ENCODE peak calls at places on chromosomes 3 and 15, in seven cellular contexts. T, A, K, Y, S, Z and F are unnamed samples.

GRCh38 chr3:194808709-194809108 is 123.0 kb downstream of the FAM43A start:
- DNase-seq in T (no peak), A (no peak), K (no peak), Y (no peak), S (peak), Z (no peak), F (no peak)

GRCh38 chr3:123629747-123630047 is 44.8 kb upstream of the HACD2 start:
- DNase-seq in T (no peak), A (no peak), K (no peak), Y (no peak), S (no peak), Z (no peak), F (no peak)

GRCh38 chr3:107956991-107957467 is 133.8 kb downstream of the CD47 start:
- DNase-seq in T (peak), A (no peak), K (peak), Y (no peak), S (peak), Z (no peak), F (no peak)

GRCh38 chr3:14413381-14414071 is 11.1 kb downstream of the SLC6A6 start:
- DNase-seq in T (peak), A (no peak), K (no peak), Y (no peak), S (peak), Z (peak), F (no peak)

GRCh38 chr15:84919268-84919667 is 34.8 kb downstream of the SLC28A1 start:
- DNase-seq in T (no peak), A (no peak), K (no peak), Y (no peak), S (no peak), Z (no peak), F (no peak)

GRCh38 chr15:90131848-90132247 is 29.6 kb upstream of the IDH2 start:
- DNase-seq in T (no peak), A (no peak), K (no peak), Y (no peak), S (no peak), Z (no peak), F (no peak)

GRCh38 chr15:72231847-72232461 is 964 bp upstream of the PKM start:
- DNase-seq in T (no peak), A (peak), K (peak), Y (no peak), S (peak), Z (peak), F (peak)

GRCh38 chr15:101322016-101322695 is 27.1 kb upstream of the SNRPA1 start:
- DNase-seq in T (no peak), A (no peak), K (peak), Y (no peak), S (no peak), Z (no peak), F (no peak)

GRCh38 chr3:23117856-23118255 is 85.3 kb upstream of the UBE2E2 start:
- DNase-seq in T (no peak), A (no peak), K (no peak), Y (no peak), S (no peak), Z (no peak), F (no peak)

GRCh38 chr15:91970142-91970541 is 116.6 kb downstream of the SLCO3A1 start:
- DNase-seq in T (no peak), A (peak), K (peak), Y (no peak), S (no peak), Z (no peak), F (no peak)

GRCh38 chr3:114213262-114213668 is 24.1 kb downstream of the ZNF80 start:
- DNase-seq in T (no peak), A (no peak), K (no peak), Y (no peak), S (peak), Z (no peak), F (peak)

GRCh38 chr3:68740087-68740486 is 192.3 kb downstream of the TAFA4 start:
- DNase-seq in T (no peak), A (no peak), K (no peak), Y (no peak), S (no peak), Z (no peak), F (no peak)

GRCh38 chr15:52227456-52227855 is 36.3 kb upstream of the GNB5 start:
- DNase-seq in T (no peak), A (peak), K (peak), Y (peak), S (peak), Z (peak), F (peak)

GRCh38 chr3:41234823-41235722 is 35.8 kb downstream of the CTNNB1 start:
- DNase-seq in T (no peak), A (peak), K (no peak), Y (no peak), S (peak), Z (no peak), F (peak)

GRCh38 chr15:89912674-89913396 is at the start of gene ARPIN:
- DNase-seq in T (peak), A (no peak), K (peak), Y (no peak), S (peak), Z (no peak), F (no peak)

GRCh38 chr3:43159496-43160255 is 53.8 kb upstream of the POMGNT2 start:
- DNase-seq in T (no peak), A (no peak), K (no peak), Y (no peak), S (no peak), Z (no peak), F (no peak)

GRCh38 chr3:150920236-150920635 is 15.0 kb upstream of the MINDY4B start:
- DNase-seq in T (no peak), A (no peak), K (no peak), Y (no peak), S (no peak), Z (no peak), F (no peak)

GRCh38 chr3:157692468-157692867 is 189.3 kb upstream of the VEPH1 start:
- DNase-seq in T (no peak), A (no peak), K (no peak), Y (no peak), S (no peak), Z (no peak), F (no peak)

GRCh38 chr3:160196511-160197104 is 28.6 kb upstream of the C3orf80 start:
- DNase-seq in T (no peak), A (no peak), K (no peak), Y (no peak), S (no peak), Z (no peak), F (no peak)

GRCh38 chr3:170426240-170426797 is 7.7 kb downstream of the CLDN11 start:
- DNase-seq in T (no peak), A (peak), K (no peak), Y (no peak), S (no peak), Z (no peak), F (no peak)

GRCh38 chr15:50820808-50821382 is 55.4 kb upstream of the SPPL2A start:
- DNase-seq in T (no peak), A (no peak), K (no peak), Y (no peak), S (no peak), Z (no peak), F (no peak)

GRCh38 chr3:63895422-63896189 is 16.6 kb downstream of the SCAANT1 start:
- DNase-seq in T (no peak), A (no peak), K (no peak), Y (no peak), S (no peak), Z (no peak), F (no peak)

GRCh38 chr3:71489315-71489761 is 94.2 kb downstream of the FOXP1 start:
- DNase-seq in T (no peak), A (no peak), K (no peak), Y (no peak), S (no peak), Z (no peak), F (no peak)

GRCh38 chr3:76500746-76501275 is 539.1 kb upstream of the ROBO2 start:
- DNase-seq in T (no peak), A (no peak), K (no peak), Y (no peak), S (peak), Z (no peak), F (no peak)

GRCh38 chr3:16024548-16024947 is 149.9 kb upstream of the GALNT15 start:
- DNase-seq in T (no peak), A (no peak), K (no peak), Y (no peak), S (no peak), Z (no peak), F (no peak)

GRCh38 chr3:36677331-36678007 is 86.9 kb downstream of the DCLK3 start:
- DNase-seq in T (no peak), A (peak), K (no peak), Y (peak), S (peak), Z (no peak), F (peak)

GRCh38 chr15:67178569-67179210 is 75.8 kb downstream of the AAGAB start:
- DNase-seq in T (peak), A (peak), K (no peak), Y (no peak), S (peak), Z (no peak), F (peak)

GRCh38 chr3:30516238-30516637 is 90.2 kb upstream of the TGFBR2 start:
- DNase-seq in T (no peak), A (no peak), K (no peak), Y (no peak), S (no peak), Z (no peak), F (no peak)

GRCh38 chr3:8937064-8938020 is 25.9 kb downstream of the RAD18 start:
- DNase-seq in T (no peak), A (peak), K (no peak), Y (no peak), S (peak), Z (no peak), F (peak)

GRCh38 chr3:50122661-50123391 is 32.3 kb upstream of the SEMA3F start:
- DNase-seq in T (peak), A (no peak), K (no peak), Y (no peak), S (no peak), Z (no peak), F (no peak)

GRCh38 chr3:61628636-61629035 is 67.3 kb downstream of the PTPRG start:
- DNase-seq in T (no peak), A (no peak), K (no peak), Y (no peak), S (no peak), Z (no peak), F (no peak)

GRCh38 chr15:40500584-40501330 is 30.0 kb downstream of the CHST14 start:
- DNase-seq in T (no peak), A (no peak), K (no peak), Y (no peak), S (peak), Z (no peak), F (no peak)

GRCh38 chr3:66303556-66303955 is 82.8 kb downstream of the SLC25A26 start:
- DNase-seq in T (no peak), A (no peak), K (peak), Y (no peak), S (no peak), Z (no peak), F (no peak)

GRCh38 chr15:80699981-80700380 is 4.9 kb downstream of the ABHD17C start:
- DNase-seq in T (no peak), A (no peak), K (no peak), Y (no peak), S (no peak), Z (no peak), F (no peak)

GRCh38 chr15:63350178-63350621 is 31.4 kb downstream of the CA12 start:
- DNase-seq in T (no peak), A (no peak), K (no peak), Y (no peak), S (no peak), Z (no peak), F (no peak)

GRCh38 chr3:45437388-45437787 is 49.0 kb downstream of the LARS2 start:
- DNase-seq in T (no peak), A (no peak), K (no peak), Y (no peak), S (peak), Z (no peak), F (no peak)

DNA sequence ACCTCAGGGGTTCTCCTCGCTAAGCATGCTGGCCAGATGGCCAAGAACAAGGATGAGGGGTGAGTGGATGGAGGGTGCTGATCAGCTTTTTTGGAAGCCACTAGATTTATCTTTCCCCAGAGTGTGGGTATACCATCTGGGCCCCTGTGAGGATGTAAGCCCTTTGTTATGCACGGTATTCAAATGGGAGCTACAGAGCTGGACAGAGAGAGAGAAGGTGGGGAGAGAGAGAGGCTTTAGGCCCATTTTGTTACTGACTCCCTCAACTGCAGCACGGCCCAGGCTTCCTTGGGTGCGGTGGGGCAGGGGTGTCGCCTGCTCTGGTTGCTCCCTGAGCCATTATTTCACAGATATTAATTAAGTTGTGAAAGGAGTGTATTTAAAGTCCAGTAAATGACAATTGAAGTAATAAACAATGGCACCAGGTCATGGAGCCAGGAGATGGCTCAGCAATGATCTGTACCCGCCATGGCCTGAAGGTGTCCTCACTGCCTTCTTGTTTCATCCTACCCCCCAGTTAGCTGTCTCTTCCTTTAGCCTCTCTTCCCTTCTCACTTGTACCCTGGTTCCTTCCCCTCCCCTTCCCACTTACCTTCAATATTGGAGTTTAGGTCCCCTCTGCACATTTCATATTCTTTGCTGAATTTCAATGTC is 158.0 kb downstream of the CLSTN2 start:
- DNase-seq in T (no peak), A (no peak), K (no peak), Y (no peak), S (no peak), Z (no peak), F (no peak)
- TF ChIP-seq CTCF in T (no peak), A (no peak), K (no peak), Y (peak), S (no peak), Z (no peak), F (no peak)

DNA sequence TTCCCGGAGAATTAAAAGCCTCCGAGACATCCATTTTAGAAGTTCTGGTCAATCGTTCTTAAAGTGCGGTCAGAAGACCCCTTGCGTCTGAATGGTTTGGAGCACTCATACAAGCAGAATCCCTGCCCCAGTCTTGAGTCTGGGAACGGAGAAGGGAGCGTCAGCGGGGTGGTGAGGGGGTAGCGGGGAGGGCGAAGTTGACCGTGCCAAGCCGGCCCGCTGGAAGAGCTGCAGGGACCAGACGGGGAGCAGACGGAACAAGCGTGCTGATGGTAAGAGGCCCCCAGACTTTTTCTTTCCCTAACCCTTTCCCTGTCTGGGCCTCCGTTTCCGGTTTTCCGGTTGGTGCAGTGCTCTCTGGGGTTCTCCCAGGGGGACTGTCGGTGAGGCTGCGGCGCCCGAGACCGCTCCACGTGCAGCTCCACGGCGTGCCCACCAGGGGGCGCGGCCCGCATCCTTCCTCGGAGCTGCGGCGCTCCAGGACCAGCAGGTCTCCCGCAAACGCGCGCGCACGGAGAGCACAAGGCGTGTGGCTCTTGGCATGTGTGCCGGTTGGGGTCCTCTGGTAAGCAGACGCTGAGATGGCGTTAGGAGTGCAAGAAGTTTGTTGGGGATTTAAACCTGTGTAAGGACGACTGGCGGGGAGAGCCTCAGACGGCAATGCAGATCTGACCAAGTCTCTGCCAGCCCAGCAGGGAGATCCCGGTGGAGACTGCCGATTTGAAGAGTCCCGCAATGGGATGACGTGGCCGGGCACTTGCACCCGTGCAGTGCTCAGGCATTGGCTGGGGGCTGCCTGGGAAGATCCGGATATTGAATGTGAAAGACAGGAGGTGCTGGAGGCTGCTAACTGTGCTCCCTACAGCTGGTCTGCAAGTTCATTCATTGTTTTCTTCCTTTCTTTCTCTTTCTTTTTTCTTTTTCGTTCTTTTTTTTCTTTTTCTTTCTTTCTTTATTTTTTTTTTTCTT is 19.2 kb upstream of the CORO2B start:
- DNase-seq in T (peak), A (peak), K (peak), Y (peak), S (peak), Z (peak), F (no peak)
- H3K4me3 ChIP-seq in T (peak), A (peak), K (peak), Y (peak), S (peak), Z (peak), F (peak)

GRCh38 chr3:130960139-130960779 is 66.4 kb downstream of the ASTE1 start:
- DNase-seq in T (no peak), A (no peak), K (no peak), Y (no peak), S (peak), Z (no peak), F (no peak)

GRCh38 chr3:130955481-130955880 is 61.6 kb downstream of the ATP2C1 start:
- DNase-seq in T (no peak), A (no peak), K (no peak), Y (no peak), S (no peak), Z (no peak), F (no peak)

GRCh38 chr3:130956281-130956680 is 62.4 kb downstream of the ATP2C1 start:
- DNase-seq in T (no peak), A (no peak), K (no peak), Y (no peak), S (no peak), Z (no peak), F (no peak)

GRCh38 chr3:130961458-130961857 is 65.2 kb downstream of the ASTE1 start:
- DNase-seq in T (no peak), A (no peak), K (no peak), Y (no peak), S (no peak), Z (no peak), F (no peak)

DNA sequence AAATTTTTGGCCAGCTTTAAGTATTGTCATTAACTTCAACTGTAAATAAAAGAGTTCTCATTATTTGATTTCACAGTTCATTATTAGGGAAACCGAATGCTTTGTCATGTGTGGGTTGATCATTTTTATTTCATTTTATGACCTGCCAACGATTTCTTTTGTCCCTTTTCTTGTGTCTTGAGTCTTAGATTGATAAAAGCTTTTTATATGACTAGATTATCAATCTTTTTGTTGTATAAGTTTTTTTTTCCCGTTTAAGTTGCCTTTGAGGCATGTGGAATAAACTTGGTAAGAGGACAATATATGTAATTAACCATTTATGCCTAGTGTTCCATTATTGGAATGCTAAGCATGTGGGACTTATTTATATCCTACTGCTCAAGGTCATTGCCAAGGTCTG is 62.8 kb downstream of the ATP2C1 start:
- DNase-seq in T (no peak), A (no peak), K (no peak), Y (no peak), S (no peak), Z (no peak), F (no peak)
- TF ChIP-seq CTCF in T (no peak), A (no peak), K (no peak), Y (no peak), S (no peak), Z (no peak), F (no peak)

GRCh38 chr3:190017575-190018288 is 103.0 kb downstream of the P3H2 start:
- DNase-seq in T (no peak), A (peak), K (no peak), Y (peak), S (peak), Z (no peak), F (no peak)
- H3K4me3 ChIP-seq in T (no peak), A (no peak), K (no peak), Y (no peak), S (no peak), Z (no peak), F (no peak)

GRCh38 chr3:191136347-191136746 is 62.7 kb upstream of the OSTN start:
- DNase-seq in T (no peak), A (no peak), K (no peak), Y (no peak), S (no peak), Z (no peak), F (no peak)
- TF ChIP-seq CTCF in T (peak), A (peak), K (no peak), Y (peak), S (peak), Z (no peak), F (no peak)